ENCODE peak calls at places on chromosome 10, in six cellular contexts. One of them, this sample, is unnamed.

GRCh38 chr10:91137822-91138221 is 82.6 kb upstream of the PCGF5 start:
- DNase-seq in SK-N-SH: no peak
- DNase-seq in A549: no peak
- DNase-seq in HepG2: no peak
- DNase-seq in GM12878: no peak
- DNase-seq in K562: no peak
- DNase-seq in this sample: no peak

GRCh38 chr10:3672220-3672619 is 112.8 kb downstream of the KLF6 start:
- DNase-seq in SK-N-SH: peak
- DNase-seq in A549: no peak
- DNase-seq in HepG2: no peak
- DNase-seq in GM12878: no peak
- DNase-seq in K562: no peak
- DNase-seq in this sample: peak

GRCh38 chr10:74813860-74814259 is 12.5 kb upstream of the KAT6B start:
- DNase-seq in SK-N-SH: no peak
- DNase-seq in A549: no peak
- DNase-seq in HepG2: no peak
- DNase-seq in GM12878: no peak
- DNase-seq in K562: no peak
- DNase-seq in this sample: no peak

GRCh38 chr10:103620357-103620749 is 126.8 kb downstream of the NEURL1 start:
- DNase-seq in SK-N-SH: no peak
- DNase-seq in A549: no peak
- DNase-seq in HepG2: no peak
- DNase-seq in GM12878: no peak
- DNase-seq in K562: no peak
- DNase-seq in this sample: no peak

GRCh38 chr10:71985542-71986250 is 21.5 kb downstream of the CHST3 start:
- DNase-seq in SK-N-SH: no peak
- DNase-seq in A549: no peak
- DNase-seq in HepG2: no peak
- DNase-seq in GM12878: peak
- DNase-seq in K562: no peak
- DNase-seq in this sample: peak

GRCh38 chr10:133241501-133242205 is 4.0 kb downstream of the VENTX start:
- DNase-seq in SK-N-SH: no peak
- DNase-seq in A549: no peak
- DNase-seq in HepG2: no peak
- DNase-seq in GM12878: no peak
- DNase-seq in K562: no peak
- DNase-seq in this sample: no peak

GRCh38 chr10:46223064-46223480 is 63.7 kb upstream of the ANTXRL start:
- DNase-seq in SK-N-SH: no peak
- DNase-seq in A549: peak
- DNase-seq in HepG2: no peak
- DNase-seq in GM12878: no peak
- DNase-seq in K562: peak
- DNase-seq in this sample: no peak

GRCh38 chr10:125137601-125138438 is 22.5 kb downstream of the CTBP2 start:
- DNase-seq in SK-N-SH: no peak
- DNase-seq in A549: no peak
- DNase-seq in HepG2: no peak
- DNase-seq in GM12878: no peak
- DNase-seq in K562: no peak
- DNase-seq in this sample: no peak

GRCh38 chr10:86300931-86301330 is 65.7 kb downstream of the GRID1 start:
- DNase-seq in SK-N-SH: no peak
- DNase-seq in A549: no peak
- DNase-seq in HepG2: no peak
- DNase-seq in GM12878: no peak
- DNase-seq in K562: no peak
- DNase-seq in this sample: no peak

GRCh38 chr10:76311752-76312699 is 880.6 kb downstream of the LRMDA start:
- DNase-seq in SK-N-SH: peak
- DNase-seq in A549: peak
- DNase-seq in HepG2: peak
- DNase-seq in GM12878: no peak
- DNase-seq in K562: peak
- DNase-seq in this sample: no peak

GRCh38 chr10:99429521-99430095 is 816 bp downstream of the GOT1 start:
- DNase-seq in SK-N-SH: no peak
- DNase-seq in A549: no peak
- DNase-seq in HepG2: no peak
- DNase-seq in GM12878: no peak
- DNase-seq in K562: no peak
- DNase-seq in this sample: no peak

GRCh38 chr10:15735766-15736165 is 16.0 kb upstream of the ITGA8 start:
- DNase-seq in SK-N-SH: no peak
- DNase-seq in A549: no peak
- DNase-seq in HepG2: no peak
- DNase-seq in GM12878: no peak
- DNase-seq in K562: no peak
- DNase-seq in this sample: no peak

GRCh38 chr10:89734616-89735015 is 33.2 kb downstream of the KIF20B start:
- DNase-seq in SK-N-SH: no peak
- DNase-seq in A549: no peak
- DNase-seq in HepG2: no peak
- DNase-seq in GM12878: no peak
- DNase-seq in K562: no peak
- DNase-seq in this sample: no peak

GRCh38 chr10:44393051-44393630 is 8.2 kb upstream of the CXCL12 start:
- DNase-seq in SK-N-SH: no peak
- DNase-seq in A549: no peak
- DNase-seq in HepG2: no peak
- DNase-seq in GM12878: no peak
- DNase-seq in K562: no peak
- DNase-seq in this sample: peak

GRCh38 chr10:18710201-18710653 is 51.0 kb downstream of the ARL5B start:
- DNase-seq in SK-N-SH: no peak
- DNase-seq in A549: no peak
- DNase-seq in HepG2: no peak
- DNase-seq in GM12878: no peak
- DNase-seq in K562: no peak
- DNase-seq in this sample: no peak

GRCh38 chr10:104766341-104766740 is 125.3 kb downstream of the SORCS3 start:
- DNase-seq in SK-N-SH: no peak
- DNase-seq in A549: no peak
- DNase-seq in HepG2: no peak
- DNase-seq in GM12878: no peak
- DNase-seq in K562: no peak
- DNase-seq in this sample: no peak

GRCh38 chr10:31761156-31761555 is 167.5 kb downstream of the ARHGAP12 start:
- DNase-seq in SK-N-SH: no peak
- DNase-seq in A549: no peak
- DNase-seq in HepG2: no peak
- DNase-seq in GM12878: no peak
- DNase-seq in K562: no peak
- DNase-seq in this sample: no peak

GRCh38 chr10:121616291-121616690 is 18.0 kb upstream of the FGFR2 start:
- DNase-seq in SK-N-SH: no peak
- DNase-seq in A549: no peak
- DNase-seq in HepG2: no peak
- DNase-seq in GM12878: no peak
- DNase-seq in K562: no peak
- DNase-seq in this sample: no peak

GRCh38 chr10:100970076-100970913 is 991 bp downstream of the SEMA4G start:
- DNase-seq in SK-N-SH: peak
- DNase-seq in A549: peak
- DNase-seq in HepG2: peak
- DNase-seq in GM12878: no peak
- DNase-seq in K562: peak
- DNase-seq in this sample: no peak

GRCh38 chr10:100968839-100969174 is 497 bp upstream of the SEMA4G start:
- DNase-seq in SK-N-SH: no peak
- DNase-seq in A549: no peak
- DNase-seq in HepG2: no peak
- DNase-seq in GM12878: no peak
- DNase-seq in K562: no peak
- DNase-seq in this sample: no peak

GRCh38 chr10:100968037-100968736 is 1.1 kb upstream of the SEMA4G start:
- DNase-seq in SK-N-SH: no peak
- DNase-seq in A549: no peak
- DNase-seq in HepG2: no peak
- DNase-seq in GM12878: no peak
- DNase-seq in K562: no peak
- DNase-seq in this sample: no peak

GRCh38 chr10:100970914-100971811 is 1.9 kb downstream of the SEMA4G start:
- DNase-seq in SK-N-SH: no peak
- DNase-seq in A549: peak
- DNase-seq in HepG2: peak
- DNase-seq in GM12878: no peak
- DNase-seq in K562: no peak
- DNase-seq in this sample: no peak

GRCh38 chr10:100969175-100970075 is at the start of gene SEMA4G:
- DNase-seq in SK-N-SH: peak
- DNase-seq in A549: peak
- DNase-seq in HepG2: peak
- DNase-seq in GM12878: no peak
- DNase-seq in K562: peak
- DNase-seq in this sample: peak
- TF ChIP-seq SMC3 in SK-N-SH: peak
- TF ChIP-seq SMC3 in A549: peak
- TF ChIP-seq SMC3 in HepG2: peak
- TF ChIP-seq SMC3 in GM12878: peak
- TF ChIP-seq SMC3 in K562: peak
- TF ChIP-seq SMC3 in this sample: peak

DNA sequence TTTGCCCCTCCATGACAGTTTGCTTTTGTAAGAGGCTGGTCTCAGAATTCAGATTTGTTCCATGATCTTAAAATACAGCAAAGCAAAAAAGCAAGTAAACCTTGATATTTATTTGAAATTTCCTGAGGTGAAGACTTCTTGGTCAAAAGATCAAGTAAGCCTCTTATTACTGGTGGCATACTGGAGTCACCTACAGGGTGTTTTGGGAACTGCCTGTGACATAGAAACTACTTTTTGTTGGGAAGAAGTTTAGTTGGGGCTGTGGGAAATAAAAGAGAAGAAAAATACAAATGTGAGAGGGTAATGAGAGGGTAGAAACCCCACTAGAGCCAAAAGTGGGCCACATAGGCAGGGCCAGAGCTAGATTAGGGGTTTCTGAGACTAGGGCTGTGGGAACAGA is 217.9 kb downstream of the OTUD1 start:
- DNase-seq in SK-N-SH: no peak
- DNase-seq in A549: no peak
- DNase-seq in HepG2: no peak
- DNase-seq in GM12878: no peak
- DNase-seq in K562: no peak
- DNase-seq in this sample: no peak
- TF ChIP-seq SMC3 in SK-N-SH: peak
- TF ChIP-seq SMC3 in A549: no peak
- TF ChIP-seq SMC3 in HepG2: no peak
- TF ChIP-seq SMC3 in GM12878: peak
- TF ChIP-seq SMC3 in K562: no peak
- TF ChIP-seq SMC3 in this sample: no peak

GRCh38 chr10:119663866-119664698 is 12.9 kb downstream of the BAG3 start:
- DNase-seq in SK-N-SH: peak
- DNase-seq in A549: no peak
- DNase-seq in HepG2: no peak
- DNase-seq in GM12878: no peak
- DNase-seq in K562: no peak
- DNase-seq in this sample: no peak
- TF ChIP-seq SMC3 in SK-N-SH: no peak
- TF ChIP-seq SMC3 in A549: no peak
- TF ChIP-seq SMC3 in HepG2: no peak
- TF ChIP-seq SMC3 in GM12878: no peak
- TF ChIP-seq SMC3 in K562: no peak
- TF ChIP-seq SMC3 in this sample: no peak

DNA sequence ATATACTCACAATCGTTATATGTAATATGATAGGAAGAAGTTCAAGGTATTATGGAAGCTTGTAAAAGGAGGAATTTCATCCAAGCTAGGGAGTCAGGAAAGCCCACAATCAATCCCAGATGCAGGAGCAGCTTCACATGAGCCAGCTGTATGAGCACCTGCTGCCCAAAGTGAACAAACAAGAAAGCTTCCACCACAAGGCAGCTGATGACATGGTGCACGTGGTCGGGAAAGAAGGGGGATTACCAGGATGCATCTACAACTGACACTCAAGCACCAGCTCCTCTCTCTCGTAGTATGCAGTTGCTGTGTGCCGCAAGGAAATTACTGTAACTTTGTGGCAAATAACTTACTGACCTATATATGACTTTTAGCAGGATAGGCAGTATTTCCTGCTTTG is 225.2 kb downstream of the XPNPEP1 start:
- DNase-seq in SK-N-SH: no peak
- DNase-seq in A549: no peak
- DNase-seq in HepG2: no peak
- DNase-seq in GM12878: no peak
- DNase-seq in K562: no peak
- DNase-seq in this sample: no peak
- TF ChIP-seq SMC3 in SK-N-SH: no peak
- TF ChIP-seq SMC3 in A549: no peak
- TF ChIP-seq SMC3 in HepG2: no peak
- TF ChIP-seq SMC3 in GM12878: no peak
- TF ChIP-seq SMC3 in K562: no peak
- TF ChIP-seq SMC3 in this sample: no peak

GRCh38 chr10:118181021-118181420 is 134.3 kb upstream of the RAB11FIP2 start:
- DNase-seq in SK-N-SH: no peak
- DNase-seq in A549: no peak
- DNase-seq in HepG2: no peak
- DNase-seq in GM12878: no peak
- DNase-seq in K562: no peak
- DNase-seq in this sample: no peak
- TF ChIP-seq SMC3 in SK-N-SH: no peak
- TF ChIP-seq SMC3 in A549: no peak
- TF ChIP-seq SMC3 in HepG2: no peak
- TF ChIP-seq SMC3 in GM12878: no peak
- TF ChIP-seq SMC3 in K562: no peak
- TF ChIP-seq SMC3 in this sample: no peak

DNA sequence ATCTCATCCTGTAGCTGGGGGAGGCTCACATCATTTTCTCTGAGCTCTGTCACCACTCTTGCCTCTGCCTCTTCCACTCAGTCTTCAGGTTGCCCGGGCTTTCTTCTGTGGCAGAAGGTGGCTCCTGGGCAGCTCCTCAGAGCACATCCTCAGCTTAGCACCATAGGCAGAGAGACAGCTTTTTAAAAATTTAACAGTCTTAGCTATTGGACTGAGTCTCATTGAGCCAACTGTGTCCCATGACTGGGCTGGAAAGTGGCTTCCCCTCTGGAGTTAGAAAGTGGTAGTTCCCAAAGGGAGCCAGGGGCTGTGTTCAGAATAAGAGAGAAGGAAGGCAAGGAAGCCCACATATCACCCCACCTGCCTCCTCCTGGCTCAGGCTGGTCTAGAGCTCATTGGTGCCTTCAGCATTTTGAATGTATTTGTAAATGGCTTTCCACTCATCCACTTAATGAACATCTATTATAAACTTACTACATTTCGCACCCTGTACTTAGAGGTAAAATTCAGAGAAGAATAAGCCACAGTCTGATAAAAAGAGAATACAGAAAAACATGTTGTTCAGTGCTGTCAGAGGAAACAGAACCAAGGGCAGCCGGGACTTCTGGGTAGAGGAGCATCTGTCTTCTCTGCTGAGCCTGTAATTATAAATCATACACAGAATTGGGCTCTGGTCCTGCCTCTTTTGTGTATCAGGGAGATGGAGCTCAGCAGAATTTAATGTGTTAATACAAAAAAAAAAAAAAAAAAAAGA is 119.3 kb downstream of the WDFY4 start:
- DNase-seq in SK-N-SH: no peak
- DNase-seq in A549: no peak
- DNase-seq in HepG2: no peak
- DNase-seq in GM12878: no peak
- DNase-seq in K562: no peak
- DNase-seq in this sample: no peak
- TF ChIP-seq SMC3 in SK-N-SH: no peak
- TF ChIP-seq SMC3 in A549: no peak
- TF ChIP-seq SMC3 in HepG2: no peak
- TF ChIP-seq SMC3 in GM12878: no peak
- TF ChIP-seq SMC3 in K562: no peak
- TF ChIP-seq SMC3 in this sample: no peak